ENCODE peak calls at places on chromosomes 2 and 18, in four cellular contexts. G, R, E and Z are unnamed samples.

GRCh38 chr2:222722327-222722946 is 51.0 kb downstream of the MOGAT1 start:
- DNase-seq in G (no peak), R (peak; percentile 78), E (no peak), Z (no peak)

GRCh38 chr2:46521215-46521683 is 41.9 kb downstream of the TMEM247 start:
- DNase-seq in G (no peak), R (peak; percentile 84), E (no peak), Z (peak; percentile 65)

GRCh38 chr2:66651295-66651694 is 216.4 kb downstream of the MEIS1 start:
- DNase-seq in G (no peak), R (no peak), E (no peak), Z (no peak)

GRCh38 chr18:78640596-78640995 is 339.0 kb upstream of the SALL3 start:
- DNase-seq in G (no peak), R (no peak), E (no peak), Z (no peak)

GRCh38 chr2:86453838-86454237 is 12.7 kb downstream of the KDM3A start:
- DNase-seq in G (no peak), R (peak; percentile 57), E (no peak), Z (no peak)

GRCh38 chr2:88016948-88017779 is 817 bp upstream of the RNU2-63P start:
- DNase-seq in G (peak; percentile 59), R (no peak), E (peak; percentile 73), Z (peak; percentile 73)

GRCh38 chr2:45871541-45871940 is 220.1 kb downstream of the PRKCE start:
- DNase-seq in G (no peak), R (no peak), E (no peak), Z (no peak)

GRCh38 chr2:88187038-88187676 is 17.0 kb downstream of the THNSL2 start:
- DNase-seq in G (peak; percentile 61), R (peak; percentile 21), E (peak; percentile 82), Z (no peak)

GRCh38 chr18:46408334-46408987 is 248.6 kb downstream of the LOXHD1 start:
- DNase-seq in G (no peak), R (no peak), E (no peak), Z (no peak)

GRCh38 chr18:59454909-59455727 is 96.1 kb upstream of the LMAN1 start:
- DNase-seq in G (no peak), R (no peak), E (no peak), Z (no peak)

GRCh38 chr2:177348735-177349693 is 43.6 kb upstream of the AGPS start:
- DNase-seq in G (no peak), R (no peak), E (no peak), Z (no peak)

GRCh38 chr2:224133387-224133786 is 94.3 kb upstream of the SERPINE2 start:
- DNase-seq in G (no peak), R (no peak), E (no peak), Z (no peak)

GRCh38 chr2:219071189-219071816 is 10.6 kb upstream of the IHH start:
- DNase-seq in G (no peak), R (peak; percentile 43), E (no peak), Z (no peak)

GRCh38 chr2:210268281-210268680 is 43.0 kb upstream of the ACADL start:
- DNase-seq in G (no peak), R (no peak), E (no peak), Z (no peak)

GRCh38 chr2:205803507-205803906 is 121.2 kb downstream of the NRP2 start:
- DNase-seq in G (no peak), R (no peak), E (no peak), Z (no peak)

GRCh38 chr2:8461341-8461740 is 220.5 kb upstream of the ID2 start:
- DNase-seq in G (no peak), R (no peak), E (no peak), Z (no peak)

GRCh38 chr2:38405917-38406596 is 29.0 kb upstream of the ATL2 start:
- DNase-seq in G (no peak), R (no peak), E (no peak), Z (no peak)

GRCh38 chr2:38407111-38407682 is 30.1 kb upstream of the ATL2 start:
- DNase-seq in G (no peak), R (no peak), E (peak; percentile 38), Z (peak; percentile 49)

GRCh38 chr2:38409904-38410167 is 32.8 kb upstream of the ATL2 start:
- DNase-seq in G (no peak), R (no peak), E (no peak), Z (no peak)

GRCh38 chr2:38409136-38409903 is 32.2 kb upstream of the ATL2 start:
- DNase-seq in G (no peak), R (no peak), E (no peak), Z (peak; percentile 66)

DNA sequence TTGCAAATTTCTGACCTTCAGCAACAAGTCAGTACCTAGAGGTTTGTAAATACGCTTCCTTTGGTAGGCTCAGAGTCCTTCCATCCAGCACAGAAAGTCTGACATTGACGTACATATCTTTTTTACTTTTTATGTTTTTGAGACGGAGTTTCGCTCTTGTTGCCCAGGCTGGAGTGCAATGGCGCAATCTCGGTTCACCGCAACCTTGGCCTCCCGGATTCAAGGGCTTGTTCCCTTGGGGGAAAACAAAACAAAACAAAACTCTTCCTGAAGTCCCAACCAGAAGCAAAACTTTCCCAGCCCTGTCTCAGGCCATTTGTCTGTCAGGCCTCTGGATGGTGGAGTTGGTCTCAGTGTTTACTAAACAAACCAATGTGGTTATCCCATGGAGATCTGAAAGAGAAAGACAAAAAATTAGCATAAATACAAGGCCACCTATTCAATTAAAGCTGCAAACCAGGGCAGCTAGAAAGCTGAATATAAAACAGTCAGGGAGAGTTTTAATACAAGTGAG is 29.6 kb upstream of the ATL2 start:
- DNase-seq in G (no peak), R (no peak), E (peak; percentile 58), Z (peak; percentile 74)
- H3K27ac ChIP-seq in G (no peak overlapping the region), R (no peak overlapping the region), E (peak overlapping the region; percentile 85), Z (peak overlapping the region; percentile 86)

DNA sequence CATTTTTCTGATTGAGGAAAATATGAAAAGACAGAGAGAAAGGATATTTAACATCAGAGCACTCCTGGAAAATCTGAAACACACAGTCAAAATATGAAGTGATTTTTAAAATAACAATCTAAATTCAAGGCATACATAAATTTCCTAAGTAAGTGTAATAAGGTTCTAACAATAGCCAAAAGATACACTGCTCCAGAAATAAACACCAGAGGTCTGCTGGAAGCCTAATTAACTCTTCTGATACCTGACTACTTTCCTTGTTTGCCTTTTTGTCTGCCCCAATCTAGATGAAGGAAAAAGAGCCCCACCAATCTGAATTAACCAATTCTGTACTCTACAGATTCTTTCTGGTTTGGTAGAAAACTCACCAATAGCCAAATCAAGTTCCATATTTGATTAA is 87.1 kb downstream of the MEMO1 start:
- DNase-seq in G (no peak), R (no peak), E (no peak), Z (no peak)
- H3K4me3 ChIP-seq in G (no peak overlapping the region), R (no peak overlapping the region), E (no peak overlapping the region), Z (no peak overlapping the region)

DNA sequence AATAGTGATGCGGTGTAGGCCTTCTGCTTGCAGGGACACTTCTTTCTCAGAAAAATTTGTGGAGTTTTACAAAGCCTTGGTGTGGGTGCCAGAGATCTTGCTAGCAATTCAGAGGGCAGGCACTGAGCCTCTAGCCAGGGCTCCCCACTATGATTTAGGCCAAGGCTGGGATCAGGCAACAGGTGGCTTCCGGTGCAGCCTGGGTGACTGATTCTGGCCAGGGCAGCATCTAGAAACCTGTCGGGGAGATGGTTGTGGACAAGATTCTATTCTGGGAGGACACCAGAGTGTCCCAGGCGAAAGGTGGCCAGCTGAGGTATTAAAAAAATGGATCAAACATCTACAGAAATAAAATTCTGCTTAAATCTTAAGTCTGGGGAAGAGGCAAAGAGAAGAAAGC is 21.5 kb upstream of the TNP1 start:
- DNase-seq in G (no peak), R (no peak), E (no peak), Z (no peak)
- H3K27ac ChIP-seq in G (no peak overlapping the region), R (peak overlapping the region; percentile 68), E (no peak overlapping the region), Z (no peak overlapping the region)

DNA sequence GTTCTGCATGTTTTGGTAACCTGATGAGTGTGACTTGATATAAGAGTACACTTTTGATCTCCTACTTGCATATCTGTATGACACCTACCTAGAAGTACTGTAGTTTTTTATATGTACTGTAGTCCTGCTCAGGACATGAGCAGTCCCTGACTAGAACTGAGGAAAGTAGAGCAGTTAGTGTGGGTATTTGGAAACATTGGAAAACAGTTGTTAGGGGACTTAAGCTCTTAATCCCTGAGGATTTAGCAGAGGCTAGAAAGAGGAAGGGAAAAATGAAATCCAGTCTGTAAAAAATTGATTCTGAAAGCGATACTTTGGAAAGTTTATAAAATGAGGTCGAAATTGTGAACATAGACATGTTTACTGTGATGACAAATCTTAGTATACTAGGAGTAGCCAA is 125.6 kb downstream of the NCOA1 start:
- DNase-seq in G (no peak), R (no peak), E (no peak), Z (no peak)
- H3K4me3 ChIP-seq in G (no peak overlapping the region), R (no peak overlapping the region), E (no peak overlapping the region), Z (no peak overlapping the region)